ENCODE peak calls at places on chromosomes 3 and 15, in nine cellular contexts. K is astrocyte of the spinal cord; X is NCI-H446; D is activated naive CD8-positive, alpha-beta T cell treated with anti-CD3 and anti-CD28 coated beads, Interleukin-2, amount 50 U/mL, for 24 hours; F is fibroblast of lung; R is effector memory CD8-positive, alpha-beta T cell; S is stimulated activated naive B cell treated with anti-CD40 and anti-IgM and Interleukin-4, amounts not matched to agents 10 μg/mL and 1 μg/mL and 100 μg/mL, for 72 hours; U is HCT116; M is heart left ventricle. V is an unnamed sample.

GRCh38 chr3:109553573-109554371 is 216.4 kb upstream of the DPPA4 start:
- DNase-seq in X (no peak), U (peak), F (no peak), R (no peak), M (no peak), D (no peak), K (peak), S (no peak), V (no peak)

GRCh38 chr3:123086110-123086642 is 19.4 kb downstream of the PDIA5 start:
- DNase-seq in D (no peak), R (no peak), S (no peak), F (no peak), M (no peak), U (no peak), X (peak), K (no peak), V (no peak)

GRCh38 chr3:129226374-129226773 is 23.0 kb upstream of the COPG1 start:
- DNase-seq in K (peak), R (no peak), U (peak), M (peak), S (no peak), F (peak), D (no peak), X (peak), V (no peak)

GRCh38 chr3:15478300-15478979 is 43.1 kb downstream of the COLQ start:
- DNase-seq in R (no peak), D (no peak), X (no peak), M (no peak), U (no peak), S (no peak), K (no peak), F (no peak), V (no peak)

GRCh38 chr3:10205461-10206165 is 40.9 kb downstream of the IRAK2 start:
- DNase-seq in R (no peak), S (no peak), U (peak), K (peak), F (peak), D (no peak), M (no peak), X (no peak), V (no peak)

GRCh38 chr3:156630081-156630772 is 44.2 kb upstream of the TIPARP start:
- DNase-seq in S (no peak), U (peak), R (no peak), M (no peak), K (peak), F (no peak), X (no peak), D (no peak), V (no peak)

GRCh38 chr3:73056365-73057150 is 4.9 kb upstream of the EBLN2 start:
- DNase-seq in R (no peak), F (peak), X (peak), S (no peak), U (peak), M (no peak), K (peak), D (no peak), V (no peak)

GRCh38 chr3:51063074-51063473 is 322.0 kb upstream of the MANF start:
- DNase-seq in D (no peak), S (no peak), R (no peak), M (no peak), F (no peak), X (no peak), U (no peak), K (no peak), V (no peak)

GRCh38 chr3:108223928-108224327 is 1.7 kb upstream of the IFT57 start:
- DNase-seq in D (no peak), U (no peak), X (no peak), K (no peak), R (no peak), F (peak), S (no peak), M (no peak), V (no peak)

GRCh38 chr3:111481551-111481950 is 60.4 kb upstream of the CD96 start:
- DNase-seq in U (no peak), S (no peak), X (no peak), F (peak), D (no peak), M (no peak), R (no peak), K (no peak), V (no peak)

GRCh38 chr3:42957573-42957972 is 21.5 kb upstream of the GASK1A start:
- DNase-seq in R (no peak), U (no peak), S (no peak), M (no peak), D (no peak), X (no peak), K (no peak), F (no peak), V (no peak)

GRCh38 chr3:175155172-175155571 is 296.0 kb downstream of the NAALADL2 start:
- DNase-seq in K (no peak), R (no peak), D (no peak), X (no peak), S (no peak), U (no peak), F (no peak), M (no peak), V (no peak)

GRCh38 chr3:166052440-166052839 is 215.2 kb upstream of the BCHE start:
- DNase-seq in M (no peak), S (no peak), F (no peak), R (no peak), X (no peak), U (no peak), K (no peak), D (no peak), V (no peak)

GRCh38 chr3:10561162-10561561 is 55.8 kb upstream of the ATP2B2 start:
- DNase-seq in S (no peak), U (no peak), R (no peak), K (no peak), F (no peak), M (peak), D (no peak), X (no peak), V (no peak)

GRCh38 chr3:66338927-66339326 is 118.1 kb downstream of the SLC25A26 start:
- DNase-seq in M (no peak), X (no peak), D (no peak), R (no peak), K (peak), S (no peak), F (no peak), U (no peak), V (no peak)

GRCh38 chr15:42084465-42085235 is 9.7 kb downstream of the PLA2G4D start:
- DNase-seq in F (peak), S (no peak), M (peak), U (no peak), D (peak), X (peak), R (peak), K (peak), V (peak)

GRCh38 chr15:100779331-100780207 is 100.1 kb upstream of the ALDH1A3 start:
- DNase-seq in M (no peak), R (no peak), U (no peak), X (no peak), S (no peak), D (no peak), F (no peak), K (no peak), V (peak)

GRCh38 chr3:99846472-99846871 is 28.8 kb downstream of the CMSS1 start:
- DNase-seq in R (no peak), U (no peak), X (no peak), S (no peak), F (peak), K (peak), M (no peak), D (no peak), V (no peak)

GRCh38 chr3:39933986-39934693 is 124.7 kb downstream of the MYRIP start:
- DNase-seq in K (no peak), X (no peak), M (no peak), R (no peak), S (no peak), F (no peak), U (no peak), D (no peak), V (no peak)

GRCh38 chr15:65962187-65962586 is 92.9 kb downstream of the RAB11A start:
- DNase-seq in U (no peak), X (no peak), M (no peak), F (no peak), K (no peak), D (no peak), S (no peak), R (no peak), V (no peak)

GRCh38 chr3:132283440-132283839 is 33.8 kb upstream of the ACP3 start:
- DNase-seq in F (peak), M (no peak), R (no peak), S (no peak), K (peak), U (no peak), D (no peak), X (no peak), V (peak)

GRCh38 chr3:45536316-45536715 is 58.2 kb upstream of the LIMD1 start:
- DNase-seq in K (no peak), U (no peak), S (no peak), M (no peak), R (no peak), X (no peak), D (no peak), F (no peak), V (no peak)

GRCh38 chr3:87203807-87204206 is 23.3 kb upstream of the CHMP2B start:
- DNase-seq in D (no peak), K (no peak), M (no peak), U (no peak), X (no peak), S (no peak), R (no peak), F (no peak), V (no peak)

GRCh38 chr3:126679831-126680677 is 24.0 kb upstream of the CHCHD6 start:
- DNase-seq in R (no peak), K (no peak), F (no peak), U (no peak), X (no peak), D (no peak), S (no peak), M (no peak), V (no peak)

GRCh38 chr3:150419959-150420358 is 11.9 kb downstream of the TSC22D2 start:
- DNase-seq in D (no peak), F (no peak), R (no peak), U (no peak), K (no peak), M (no peak), S (no peak), X (no peak), V (no peak)

GRCh38 chr3:72060447-72061034 is 275.6 kb upstream of the PROK2 start:
- DNase-seq in X (no peak), K (no peak), S (no peak), F (no peak), R (no peak), U (no peak), D (no peak), M (no peak), V (no peak)

GRCh38 chr3:16319307-16319706 is 54.3 kb downstream of the OXNAD1 start:
- DNase-seq in S (no peak), R (peak), F (no peak), K (no peak), X (no peak), U (peak), M (no peak), D (peak), V (no peak)

GRCh38 chr3:101643861-101644613 is 32.9 kb downstream of the ZBTB11 start:
- DNase-seq in F (peak), K (peak), U (peak), S (no peak), X (no peak), D (peak), M (no peak), R (peak), V (no peak)

GRCh38 chr3:86814918-86815655 is 175.9 kb downstream of the VGLL3 start:
- DNase-seq in S (no peak), X (no peak), R (no peak), M (no peak), D (no peak), U (no peak), K (peak), F (peak), V (no peak)

GRCh38 chr3:66403268-66403990 is 97.4 kb downstream of the LRIG1 start:
- DNase-seq in S (no peak), D (no peak), F (peak), X (no peak), R (no peak), K (no peak), U (no peak), M (no peak), V (no peak)

GRCh38 chr15:59199775-59200465 is 6.7 kb upstream of the LDHAL6B start:
- DNase-seq in S (no peak), R (no peak), X (no peak), M (no peak), F (peak), U (peak), K (peak), D (no peak), V (no peak)

GRCh38 chr15:38283010-38283409 is 30.4 kb downstream of the SPRED1 start:
- DNase-seq in S (no peak), R (no peak), K (no peak), M (no peak), U (no peak), X (no peak), D (no peak), F (no peak), V (no peak)

GRCh38 chr15:26974120-26974780 is 3.3 kb downstream of the GABRG3 start:
- DNase-seq in D (no peak), R (no peak), S (no peak), F (peak), X (peak), M (no peak), U (no peak), K (peak), V (no peak)

GRCh38 chr3:10417849-10418248 is 87.5 kb downstream of the ATP2B2 start:
- DNase-seq in R (no peak), F (peak), S (no peak), X (no peak), M (no peak), U (peak), D (peak), K (peak), V (no peak)

GRCh38 chr3:116028157-116028556 is 404.8 kb downstream of the GAP43 start:
- DNase-seq in X (no peak), K (no peak), D (no peak), R (no peak), S (no peak), U (no peak), F (no peak), M (no peak), V (no peak)

V was measured in tibial nerve.